ENCODE peak calls at places on chromosomes 6 and 20, in six cellular contexts. Z is effector CD4-positive, alpha-beta T cell; N is GF-D8; K is caudate nucleus; Y is HEK293T; L is NCI-H345. F is an unnamed sample.

GRCh38 chr6:98787961-98788360 is 46.4 kb upstream of the POU3F2 start:
- DNase-seq in Y (no peak), L (peak), K (no peak), Z (no peak), N (no peak), F (no peak)

GRCh38 chr20:50815162-50815989 is 20.5 kb downstream of the BCAS4 start:
- DNase-seq in N (no peak), Y (no peak), Z (no peak), K (no peak), L (peak), F (no peak)

GRCh38 chr6:168365422-168366165 is 46.0 kb upstream of the DACT2 start:
- DNase-seq in Z (no peak), K (no peak), Y (no peak), L (no peak), N (no peak), F (no peak)

GRCh38 chr20:32356935-32357868 is 929 bp upstream of the ASXL1 start:
- DNase-seq in Z (no peak), Y (no peak), K (no peak), L (peak), N (no peak), F (peak)

GRCh38 chr6:43971776-43972126 is 155.5 kb downstream of the MRPL14 start:
- DNase-seq in Z (no peak), L (no peak), K (no peak), Y (no peak), N (no peak), F (no peak)

GRCh38 chr20:58148891-58149290 is 79.6 kb downstream of the ANKRD60 start:
- DNase-seq in N (no peak), K (no peak), Y (no peak), L (no peak), Z (no peak), F (no peak)

GRCh38 chr6:100464910-100465700 is at the start of gene SIM1:
- DNase-seq in Y (peak), K (no peak), Z (no peak), L (peak), N (no peak), F (no peak)

GRCh38 chr6:54204921-54205511 is 93.8 kb downstream of the MLIP start:
- DNase-seq in Z (no peak), L (no peak), Y (no peak), K (no peak), N (no peak), F (no peak)

GRCh38 chr6:36290668-36291620 is 21.1 kb downstream of the PNPLA1 start:
- DNase-seq in N (peak), K (no peak), Z (no peak), L (no peak), Y (no peak), F (peak)